ENCODE peak calls at places on chromosomes 3 and 15, in ten cellular contexts. One of them, this sample, is unnamed.

GRCh38 chr3:16741103-16741758 is 136.0 kb upstream of the DAZL start:
- DNase-seq in activated CD4-positive, alpha-beta T cell treated with anti-CD3 and anti-CD28 coated beads, Interleukin-2, amount 50 U/mL, for 48 hours: peak
- DNase-seq in smooth muscle cell of the brain vasculature: peak
- DNase-seq in T-helper 9 cell: no peak
- DNase-seq in fibroblast of lung: peak
- DNase-seq in NCI-H2081: no peak
- DNase-seq in stimulated activated CD8-positive, alpha-beta memory T cell treated with anti-CD3 and anti-CD28 coated beads, Interleukin-2, amount 100 ng/mL, for 48 hours: peak
- DNase-seq in body of pancreas: no peak
- DNase-seq in HTR-8/SVneo: peak
- DNase-seq in mammary epithelial cell: peak
- DNase-seq in this sample: no peak

GRCh38 chr3:45571216-45571615 is 23.3 kb upstream of the LIMD1 start:
- DNase-seq in activated CD4-positive, alpha-beta T cell treated with anti-CD3 and anti-CD28 coated beads, Interleukin-2, amount 50 U/mL, for 48 hours: no peak
- DNase-seq in smooth muscle cell of the brain vasculature: no peak
- DNase-seq in T-helper 9 cell: no peak
- DNase-seq in fibroblast of lung: no peak
- DNase-seq in NCI-H2081: no peak
- DNase-seq in stimulated activated CD8-positive, alpha-beta memory T cell treated with anti-CD3 and anti-CD28 coated beads, Interleukin-2, amount 100 ng/mL, for 48 hours: no peak
- DNase-seq in body of pancreas: no peak
- DNase-seq in HTR-8/SVneo: no peak
- DNase-seq in mammary epithelial cell: no peak
- DNase-seq in this sample: no peak

GRCh38 chr15:64901914-64902313 is 9.8 kb upstream of the ANKDD1A start:
- DNase-seq in activated CD4-positive, alpha-beta T cell treated with anti-CD3 and anti-CD28 coated beads, Interleukin-2, amount 50 U/mL, for 48 hours: no peak
- DNase-seq in smooth muscle cell of the brain vasculature: no peak
- DNase-seq in T-helper 9 cell: no peak
- DNase-seq in fibroblast of lung: no peak
- DNase-seq in NCI-H2081: no peak
- DNase-seq in stimulated activated CD8-positive, alpha-beta memory T cell treated with anti-CD3 and anti-CD28 coated beads, Interleukin-2, amount 100 ng/mL, for 48 hours: no peak
- DNase-seq in body of pancreas: no peak
- DNase-seq in HTR-8/SVneo: no peak
- DNase-seq in mammary epithelial cell: no peak
- DNase-seq in this sample: no peak

GRCh38 chr15:98771444-98772059 is 123.2 kb downstream of the IGF1R start:
- DNase-seq in activated CD4-positive, alpha-beta T cell treated with anti-CD3 and anti-CD28 coated beads, Interleukin-2, amount 50 U/mL, for 48 hours: no peak
- DNase-seq in smooth muscle cell of the brain vasculature: no peak
- DNase-seq in T-helper 9 cell: no peak
- DNase-seq in fibroblast of lung: peak
- DNase-seq in NCI-H2081: no peak
- DNase-seq in stimulated activated CD8-positive, alpha-beta memory T cell treated with anti-CD3 and anti-CD28 coated beads, Interleukin-2, amount 100 ng/mL, for 48 hours: no peak
- DNase-seq in body of pancreas: no peak
- DNase-seq in HTR-8/SVneo: no peak
- DNase-seq in mammary epithelial cell: no peak
- DNase-seq in this sample: no peak

GRCh38 chr3:11640009-11640673 is 3.6 kb downstream of the VGLL4 start:
- DNase-seq in activated CD4-positive, alpha-beta T cell treated with anti-CD3 and anti-CD28 coated beads, Interleukin-2, amount 50 U/mL, for 48 hours: no peak
- DNase-seq in smooth muscle cell of the brain vasculature: no peak
- DNase-seq in T-helper 9 cell: no peak
- DNase-seq in fibroblast of lung: no peak
- DNase-seq in NCI-H2081: no peak
- DNase-seq in stimulated activated CD8-positive, alpha-beta memory T cell treated with anti-CD3 and anti-CD28 coated beads, Interleukin-2, amount 100 ng/mL, for 48 hours: no peak
- DNase-seq in body of pancreas: no peak
- DNase-seq in HTR-8/SVneo: no peak
- DNase-seq in mammary epithelial cell: no peak
- DNase-seq in this sample: no peak

GRCh38 chr15:61671736-61672135 is 388.5 kb downstream of the VPS13C start:
- DNase-seq in activated CD4-positive, alpha-beta T cell treated with anti-CD3 and anti-CD28 coated beads, Interleukin-2, amount 50 U/mL, for 48 hours: no peak
- DNase-seq in smooth muscle cell of the brain vasculature: no peak
- DNase-seq in T-helper 9 cell: no peak
- DNase-seq in fibroblast of lung: no peak
- DNase-seq in NCI-H2081: no peak
- DNase-seq in stimulated activated CD8-positive, alpha-beta memory T cell treated with anti-CD3 and anti-CD28 coated beads, Interleukin-2, amount 100 ng/mL, for 48 hours: no peak
- DNase-seq in body of pancreas: no peak
- DNase-seq in HTR-8/SVneo: no peak
- DNase-seq in mammary epithelial cell: no peak
- DNase-seq in this sample: no peak

GRCh38 chr3:139653582-139653981 is 24.2 kb downstream of the NMNAT3 start:
- DNase-seq in activated CD4-positive, alpha-beta T cell treated with anti-CD3 and anti-CD28 coated beads, Interleukin-2, amount 50 U/mL, for 48 hours: no peak
- DNase-seq in smooth muscle cell of the brain vasculature: no peak
- DNase-seq in T-helper 9 cell: no peak
- DNase-seq in fibroblast of lung: no peak
- DNase-seq in NCI-H2081: no peak
- DNase-seq in stimulated activated CD8-positive, alpha-beta memory T cell treated with anti-CD3 and anti-CD28 coated beads, Interleukin-2, amount 100 ng/mL, for 48 hours: no peak
- DNase-seq in body of pancreas: no peak
- DNase-seq in HTR-8/SVneo: no peak
- DNase-seq in mammary epithelial cell: peak
- DNase-seq in this sample: peak

GRCh38 chr3:166554006-166554405 is 716.8 kb upstream of the BCHE start:
- DNase-seq in activated CD4-positive, alpha-beta T cell treated with anti-CD3 and anti-CD28 coated beads, Interleukin-2, amount 50 U/mL, for 48 hours: no peak
- DNase-seq in smooth muscle cell of the brain vasculature: no peak
- DNase-seq in T-helper 9 cell: no peak
- DNase-seq in fibroblast of lung: peak
- DNase-seq in NCI-H2081: no peak
- DNase-seq in stimulated activated CD8-positive, alpha-beta memory T cell treated with anti-CD3 and anti-CD28 coated beads, Interleukin-2, amount 100 ng/mL, for 48 hours: no peak
- DNase-seq in body of pancreas: no peak
- DNase-seq in HTR-8/SVneo: no peak
- DNase-seq in mammary epithelial cell: no peak
- DNase-seq in this sample: no peak

GRCh38 chr3:108493862-108494261 is 16.5 kb downstream of the MYH15 start:
- DNase-seq in activated CD4-positive, alpha-beta T cell treated with anti-CD3 and anti-CD28 coated beads, Interleukin-2, amount 50 U/mL, for 48 hours: no peak
- DNase-seq in smooth muscle cell of the brain vasculature: no peak
- DNase-seq in T-helper 9 cell: no peak
- DNase-seq in fibroblast of lung: no peak
- DNase-seq in NCI-H2081: peak
- DNase-seq in stimulated activated CD8-positive, alpha-beta memory T cell treated with anti-CD3 and anti-CD28 coated beads, Interleukin-2, amount 100 ng/mL, for 48 hours: no peak
- DNase-seq in body of pancreas: no peak
- DNase-seq in HTR-8/SVneo: peak
- DNase-seq in mammary epithelial cell: no peak
- DNase-seq in this sample: no peak

GRCh38 chr15:79728867-79729266 is 167.9 kb downstream of the MTHFS start:
- DNase-seq in activated CD4-positive, alpha-beta T cell treated with anti-CD3 and anti-CD28 coated beads, Interleukin-2, amount 50 U/mL, for 48 hours: no peak
- DNase-seq in smooth muscle cell of the brain vasculature: no peak
- DNase-seq in T-helper 9 cell: no peak
- DNase-seq in fibroblast of lung: no peak
- DNase-seq in NCI-H2081: no peak
- DNase-seq in stimulated activated CD8-positive, alpha-beta memory T cell treated with anti-CD3 and anti-CD28 coated beads, Interleukin-2, amount 100 ng/mL, for 48 hours: no peak
- DNase-seq in body of pancreas: no peak
- DNase-seq in HTR-8/SVneo: no peak
- DNase-seq in mammary epithelial cell: no peak
- DNase-seq in this sample: no peak

GRCh38 chr3:45509038-45509767 is 85.3 kb upstream of the LIMD1 start:
- DNase-seq in activated CD4-positive, alpha-beta T cell treated with anti-CD3 and anti-CD28 coated beads, Interleukin-2, amount 50 U/mL, for 48 hours: peak
- DNase-seq in smooth muscle cell of the brain vasculature: peak
- DNase-seq in T-helper 9 cell: no peak
- DNase-seq in fibroblast of lung: peak
- DNase-seq in NCI-H2081: no peak
- DNase-seq in stimulated activated CD8-positive, alpha-beta memory T cell treated with anti-CD3 and anti-CD28 coated beads, Interleukin-2, amount 100 ng/mL, for 48 hours: peak
- DNase-seq in body of pancreas: no peak
- DNase-seq in HTR-8/SVneo: no peak
- DNase-seq in mammary epithelial cell: peak
- DNase-seq in this sample: peak

GRCh38 chr15:63292771-63293170 is 15.4 kb downstream of the APH1B start:
- DNase-seq in activated CD4-positive, alpha-beta T cell treated with anti-CD3 and anti-CD28 coated beads, Interleukin-2, amount 50 U/mL, for 48 hours: no peak
- DNase-seq in smooth muscle cell of the brain vasculature: no peak
- DNase-seq in T-helper 9 cell: no peak
- DNase-seq in fibroblast of lung: no peak
- DNase-seq in NCI-H2081: no peak
- DNase-seq in stimulated activated CD8-positive, alpha-beta memory T cell treated with anti-CD3 and anti-CD28 coated beads, Interleukin-2, amount 100 ng/mL, for 48 hours: no peak
- DNase-seq in body of pancreas: no peak
- DNase-seq in HTR-8/SVneo: no peak
- DNase-seq in mammary epithelial cell: no peak
- DNase-seq in this sample: no peak

GRCh38 chr3:57158813-57159678 is 6.1 kb downstream of the IL17RD start:
- DNase-seq in activated CD4-positive, alpha-beta T cell treated with anti-CD3 and anti-CD28 coated beads, Interleukin-2, amount 50 U/mL, for 48 hours: no peak
- DNase-seq in smooth muscle cell of the brain vasculature: no peak
- DNase-seq in T-helper 9 cell: no peak
- DNase-seq in fibroblast of lung: no peak
- DNase-seq in NCI-H2081: no peak
- DNase-seq in stimulated activated CD8-positive, alpha-beta memory T cell treated with anti-CD3 and anti-CD28 coated beads, Interleukin-2, amount 100 ng/mL, for 48 hours: no peak
- DNase-seq in body of pancreas: no peak
- DNase-seq in HTR-8/SVneo: no peak
- DNase-seq in mammary epithelial cell: peak
- DNase-seq in this sample: peak

GRCh38 chr15:61835476-61836106 is 224.7 kb downstream of the VPS13C start:
- DNase-seq in activated CD4-positive, alpha-beta T cell treated with anti-CD3 and anti-CD28 coated beads, Interleukin-2, amount 50 U/mL, for 48 hours: peak
- DNase-seq in smooth muscle cell of the brain vasculature: no peak
- DNase-seq in T-helper 9 cell: peak
- DNase-seq in fibroblast of lung: peak
- DNase-seq in NCI-H2081: peak
- DNase-seq in stimulated activated CD8-positive, alpha-beta memory T cell treated with anti-CD3 and anti-CD28 coated beads, Interleukin-2, amount 100 ng/mL, for 48 hours: peak
- DNase-seq in body of pancreas: peak
- DNase-seq in HTR-8/SVneo: peak
- DNase-seq in mammary epithelial cell: peak
- DNase-seq in this sample: peak

GRCh38 chr15:38600241-38600640 is 35.6 kb upstream of the RASGRP1 start:
- DNase-seq in activated CD4-positive, alpha-beta T cell treated with anti-CD3 and anti-CD28 coated beads, Interleukin-2, amount 50 U/mL, for 48 hours: no peak
- DNase-seq in smooth muscle cell of the brain vasculature: no peak
- DNase-seq in T-helper 9 cell: no peak
- DNase-seq in fibroblast of lung: no peak
- DNase-seq in NCI-H2081: no peak
- DNase-seq in stimulated activated CD8-positive, alpha-beta memory T cell treated with anti-CD3 and anti-CD28 coated beads, Interleukin-2, amount 100 ng/mL, for 48 hours: no peak
- DNase-seq in body of pancreas: no peak
- DNase-seq in HTR-8/SVneo: no peak
- DNase-seq in mammary epithelial cell: no peak
- DNase-seq in this sample: no peak

GRCh38 chr3:43691120-43692002 is 623 bp downstream of the ABHD5 start:
- DNase-seq in activated CD4-positive, alpha-beta T cell treated with anti-CD3 and anti-CD28 coated beads, Interleukin-2, amount 50 U/mL, for 48 hours: peak
- DNase-seq in smooth muscle cell of the brain vasculature: no peak
- DNase-seq in T-helper 9 cell: peak
- DNase-seq in fibroblast of lung: peak
- DNase-seq in NCI-H2081: peak
- DNase-seq in stimulated activated CD8-positive, alpha-beta memory T cell treated with anti-CD3 and anti-CD28 coated beads, Interleukin-2, amount 100 ng/mL, for 48 hours: peak
- DNase-seq in body of pancreas: peak
- DNase-seq in HTR-8/SVneo: peak
- DNase-seq in mammary epithelial cell: peak
- DNase-seq in this sample: no peak

GRCh38 chr3:14862661-14863230 is 44.0 kb downstream of the FGD5 start:
- DNase-seq in activated CD4-positive, alpha-beta T cell treated with anti-CD3 and anti-CD28 coated beads, Interleukin-2, amount 50 U/mL, for 48 hours: no peak
- DNase-seq in smooth muscle cell of the brain vasculature: no peak
- DNase-seq in T-helper 9 cell: no peak
- DNase-seq in fibroblast of lung: no peak
- DNase-seq in NCI-H2081: no peak
- DNase-seq in stimulated activated CD8-positive, alpha-beta memory T cell treated with anti-CD3 and anti-CD28 coated beads, Interleukin-2, amount 100 ng/mL, for 48 hours: no peak
- DNase-seq in body of pancreas: no peak
- DNase-seq in HTR-8/SVneo: no peak
- DNase-seq in mammary epithelial cell: no peak
- DNase-seq in this sample: no peak

GRCh38 chr3:64440498-64440897 is 215.2 kb upstream of the PRICKLE2 start:
- DNase-seq in activated CD4-positive, alpha-beta T cell treated with anti-CD3 and anti-CD28 coated beads, Interleukin-2, amount 50 U/mL, for 48 hours: no peak
- DNase-seq in smooth muscle cell of the brain vasculature: peak
- DNase-seq in T-helper 9 cell: no peak
- DNase-seq in fibroblast of lung: peak
- DNase-seq in NCI-H2081: no peak
- DNase-seq in stimulated activated CD8-positive, alpha-beta memory T cell treated with anti-CD3 and anti-CD28 coated beads, Interleukin-2, amount 100 ng/mL, for 48 hours: no peak
- DNase-seq in body of pancreas: peak
- DNase-seq in HTR-8/SVneo: no peak
- DNase-seq in mammary epithelial cell: peak
- DNase-seq in this sample: no peak

GRCh38 chr3:171306631-171307030 is 153.6 kb downstream of the TNIK start:
- DNase-seq in activated CD4-positive, alpha-beta T cell treated with anti-CD3 and anti-CD28 coated beads, Interleukin-2, amount 50 U/mL, for 48 hours: no peak
- DNase-seq in smooth muscle cell of the brain vasculature: peak
- DNase-seq in T-helper 9 cell: no peak
- DNase-seq in fibroblast of lung: peak
- DNase-seq in NCI-H2081: no peak
- DNase-seq in stimulated activated CD8-positive, alpha-beta memory T cell treated with anti-CD3 and anti-CD28 coated beads, Interleukin-2, amount 100 ng/mL, for 48 hours: no peak
- DNase-seq in body of pancreas: peak
- DNase-seq in HTR-8/SVneo: no peak
- DNase-seq in mammary epithelial cell: peak
- DNase-seq in this sample: no peak

GRCh38 chr3:38636464-38636863 is 13.0 kb downstream of the SCN5A start:
- DNase-seq in activated CD4-positive, alpha-beta T cell treated with anti-CD3 and anti-CD28 coated beads, Interleukin-2, amount 50 U/mL, for 48 hours: no peak
- DNase-seq in smooth muscle cell of the brain vasculature: no peak
- DNase-seq in T-helper 9 cell: no peak
- DNase-seq in fibroblast of lung: no peak
- DNase-seq in NCI-H2081: no peak
- DNase-seq in stimulated activated CD8-positive, alpha-beta memory T cell treated with anti-CD3 and anti-CD28 coated beads, Interleukin-2, amount 100 ng/mL, for 48 hours: no peak
- DNase-seq in body of pancreas: no peak
- DNase-seq in HTR-8/SVneo: no peak
- DNase-seq in mammary epithelial cell: no peak
- DNase-seq in this sample: no peak

GRCh38 chr15:67050522-67051087 is 14.8 kb upstream of the SMAD3 start:
- DNase-seq in activated CD4-positive, alpha-beta T cell treated with anti-CD3 and anti-CD28 coated beads, Interleukin-2, amount 50 U/mL, for 48 hours: no peak
- DNase-seq in smooth muscle cell of the brain vasculature: no peak
- DNase-seq in T-helper 9 cell: no peak
- DNase-seq in fibroblast of lung: no peak
- DNase-seq in NCI-H2081: no peak
- DNase-seq in stimulated activated CD8-positive, alpha-beta memory T cell treated with anti-CD3 and anti-CD28 coated beads, Interleukin-2, amount 100 ng/mL, for 48 hours: no peak
- DNase-seq in body of pancreas: no peak
- DNase-seq in HTR-8/SVneo: no peak
- DNase-seq in mammary epithelial cell: no peak
- DNase-seq in this sample: no peak

This sample was measured in MV-4-11.